ENCODE peak calls at places on chromosomes 1 and 21, in six cellular contexts. P is KBM-7; U is A549; I is stimulated activated CD8-positive, alpha-beta memory T cell treated with anti-CD3 and anti-CD28 coated beads, Interleukin-4, amount 100 ng/mL, for 1 hour; J is CD4-positive, alpha-beta T cell; K is left ventricle myocardium inferior. Q is an unnamed sample.

GRCh38 chr21:45624356-45624854 is 19.1 kb upstream of the PCBP3 start:
- DNase-seq in J (no peak), P (no peak), U (no peak), I (no peak), K (no peak), Q (no peak)

GRCh38 chr1:52662645-52663313 is 29.8 kb downstream of the SHISAL2A start:
- DNase-seq in J (no peak), I (no peak), U (peak; percentile 55), P (no peak), K (no peak), Q (no peak)

GRCh38 chr1:21337931-21338567 is 47.8 kb upstream of the ECE1 start:
- DNase-seq in K (peak; percentile 90), J (no peak), I (no peak), U (no peak), P (peak; percentile 54), Q (no peak)

GRCh38 chr1:70916028-70916427 is 131.6 kb downstream of the PTGER3 start:
- DNase-seq in K (no peak), U (no peak), J (no peak), P (peak; percentile 1), I (no peak), Q (no peak)

GRCh38 chr1:197683280-197683679 is 92.0 kb downstream of the DENND1B start:
- DNase-seq in I (no peak), K (no peak), P (no peak), U (no peak), J (no peak), Q (no peak)

GRCh38 chr1:6109688-6110087 is 64.0 kb downstream of the KCNAB2 start:
- DNase-seq in K (no peak), U (no peak), P (no peak), I (no peak), J (no peak), Q (no peak)

GRCh38 chr21:44903054-44903685 is 17.5 kb downstream of the ITGB2 start:
- DNase-seq in I (no peak), K (peak; percentile 16), U (no peak), P (no peak), J (no peak), Q (no peak)

GRCh38 chr1:150572918-150573647 is 6.3 kb downstream of the MCL1 start:
- DNase-seq in I (no peak), U (no peak), K (no peak), J (no peak), P (no peak), Q (no peak)

GRCh38 chr21:46205766-46206162 is 21.5 kb upstream of the SPATC1L start:
- DNase-seq in K (peak; percentile 10), J (no peak), U (no peak), I (no peak), P (no peak), Q (no peak)

GRCh38 chr1:180530501-180530900 is 28.1 kb upstream of the ACBD6 start:
- DNase-seq in K (no peak), I (no peak), U (no peak), P (no peak), J (no peak), Q (no peak)

GRCh38 chr1:234668577-234668955 is 58.6 kb upstream of the IRF2BP2 start:
- DNase-seq in P (no peak), J (no peak), U (no peak), I (no peak), K (no peak), Q (no peak)

GRCh38 chr1:214126697-214127146 is 138.9 kb downstream of the PROX1 start:
- DNase-seq in I (no peak), K (no peak), U (no peak), J (no peak), P (no peak), Q (no peak)

GRCh38 chr1:161792740-161793139 is 26.6 kb downstream of the ATF6 start:
- DNase-seq in P (peak; percentile 75), J (no peak), U (peak; percentile 51), I (no peak), K (no peak), Q (no peak)